ENCODE peak calls at places on chromosomes 4 and X, in ten cellular contexts. One of them, this sample, is unnamed.
A peak's percentile ranks its signal among the peaks of the same experiment; 100 is the strongest.

GRCh38 chrX:123422875-123423274 is 238.8 kb downstream of the GRIA3 start:
- DNase-seq in neural crest cell: peak; percentile 3
- DNase-seq in transverse colon: peak; percentile 16
- DNase-seq in CD8-positive, alpha-beta T cell: no peak
- DNase-seq in BE2C: peak; percentile 4
- DNase-seq in H9: no peak
- DNase-seq in MCF 10A: peak; percentile 43
- DNase-seq in CD4-positive, alpha-beta T cell: no peak
- DNase-seq in astrocyte of the cerebellum: no peak
- DNase-seq in WERI-Rb-1: peak; percentile 18
- DNase-seq in this sample: peak; percentile 9

GRCh38 chrX:16852617-16853179 is 17.5 kb downstream of the RBBP7 start:
- DNase-seq in neural crest cell: no peak
- DNase-seq in transverse colon: no peak
- DNase-seq in CD8-positive, alpha-beta T cell: no peak
- DNase-seq in BE2C: no peak
- DNase-seq in H9: no peak
- DNase-seq in MCF 10A: no peak
- DNase-seq in CD4-positive, alpha-beta T cell: no peak
- DNase-seq in astrocyte of the cerebellum: no peak
- DNase-seq in WERI-Rb-1: no peak
- DNase-seq in this sample: no peak

GRCh38 chr4:105741548-105741947 is 33.0 kb downstream of the GSTCD start:
- DNase-seq in neural crest cell: no peak
- DNase-seq in transverse colon: no peak
- DNase-seq in CD8-positive, alpha-beta T cell: no peak
- DNase-seq in BE2C: no peak
- DNase-seq in H9: no peak
- DNase-seq in MCF 10A: no peak
- DNase-seq in CD4-positive, alpha-beta T cell: no peak
- DNase-seq in astrocyte of the cerebellum: no peak
- DNase-seq in WERI-Rb-1: no peak
- DNase-seq in this sample: no peak

GRCh38 chrX:31165241-31166035 is 93.6 kb upstream of the FTHL17 start:
- DNase-seq in neural crest cell: no peak
- DNase-seq in transverse colon: no peak
- DNase-seq in CD8-positive, alpha-beta T cell: no peak
- DNase-seq in BE2C: no peak
- DNase-seq in H9: no peak
- DNase-seq in MCF 10A: no peak
- DNase-seq in CD4-positive, alpha-beta T cell: no peak
- DNase-seq in astrocyte of the cerebellum: no peak
- DNase-seq in WERI-Rb-1: no peak
- DNase-seq in this sample: no peak

GRCh38 chrX:127596882-127597281 is 455.3 kb downstream of the ACTRT1 start:
- DNase-seq in neural crest cell: no peak
- DNase-seq in transverse colon: no peak
- DNase-seq in CD8-positive, alpha-beta T cell: no peak
- DNase-seq in BE2C: no peak
- DNase-seq in H9: no peak
- DNase-seq in MCF 10A: no peak
- DNase-seq in CD4-positive, alpha-beta T cell: no peak
- DNase-seq in astrocyte of the cerebellum: no peak
- DNase-seq in WERI-Rb-1: no peak
- DNase-seq in this sample: no peak

GRCh38 chr4:107603430-107603829 is 116.6 kb downstream of the PAPSS1 start:
- DNase-seq in neural crest cell: no peak
- DNase-seq in transverse colon: peak; percentile 12
- DNase-seq in CD8-positive, alpha-beta T cell: no peak
- DNase-seq in BE2C: no peak
- DNase-seq in H9: no peak
- DNase-seq in MCF 10A: no peak
- DNase-seq in CD4-positive, alpha-beta T cell: no peak
- DNase-seq in astrocyte of the cerebellum: peak; percentile 53
- DNase-seq in WERI-Rb-1: no peak
- DNase-seq in this sample: no peak

GRCh38 chr4:66694716-66695115 is 850.6 kb downstream of the CENPC start:
- DNase-seq in neural crest cell: no peak
- DNase-seq in transverse colon: no peak
- DNase-seq in CD8-positive, alpha-beta T cell: no peak
- DNase-seq in BE2C: no peak
- DNase-seq in H9: no peak
- DNase-seq in MCF 10A: no peak
- DNase-seq in CD4-positive, alpha-beta T cell: no peak
- DNase-seq in astrocyte of the cerebellum: no peak
- DNase-seq in WERI-Rb-1: no peak
- DNase-seq in this sample: no peak

GRCh38 chrX:45322382-45322781 is 121.7 kb upstream of the DIPK2B start:
- DNase-seq in neural crest cell: no peak
- DNase-seq in transverse colon: peak; percentile 34
- DNase-seq in CD8-positive, alpha-beta T cell: no peak
- DNase-seq in BE2C: no peak
- DNase-seq in H9: peak; percentile 34
- DNase-seq in MCF 10A: peak; percentile 77
- DNase-seq in CD4-positive, alpha-beta T cell: no peak
- DNase-seq in astrocyte of the cerebellum: peak; percentile 71
- DNase-seq in WERI-Rb-1: peak; percentile 18
- DNase-seq in this sample: peak; percentile 1

GRCh38 chr4:2742823-2743517 is 13.2 kb downstream of the TNIP2 start:
- DNase-seq in neural crest cell: no peak
- DNase-seq in transverse colon: no peak
- DNase-seq in CD8-positive, alpha-beta T cell: no peak
- DNase-seq in BE2C: no peak
- DNase-seq in H9: no peak
- DNase-seq in MCF 10A: no peak
- DNase-seq in CD4-positive, alpha-beta T cell: no peak
- DNase-seq in astrocyte of the cerebellum: no peak
- DNase-seq in WERI-Rb-1: no peak
- DNase-seq in this sample: no peak

DNA sequence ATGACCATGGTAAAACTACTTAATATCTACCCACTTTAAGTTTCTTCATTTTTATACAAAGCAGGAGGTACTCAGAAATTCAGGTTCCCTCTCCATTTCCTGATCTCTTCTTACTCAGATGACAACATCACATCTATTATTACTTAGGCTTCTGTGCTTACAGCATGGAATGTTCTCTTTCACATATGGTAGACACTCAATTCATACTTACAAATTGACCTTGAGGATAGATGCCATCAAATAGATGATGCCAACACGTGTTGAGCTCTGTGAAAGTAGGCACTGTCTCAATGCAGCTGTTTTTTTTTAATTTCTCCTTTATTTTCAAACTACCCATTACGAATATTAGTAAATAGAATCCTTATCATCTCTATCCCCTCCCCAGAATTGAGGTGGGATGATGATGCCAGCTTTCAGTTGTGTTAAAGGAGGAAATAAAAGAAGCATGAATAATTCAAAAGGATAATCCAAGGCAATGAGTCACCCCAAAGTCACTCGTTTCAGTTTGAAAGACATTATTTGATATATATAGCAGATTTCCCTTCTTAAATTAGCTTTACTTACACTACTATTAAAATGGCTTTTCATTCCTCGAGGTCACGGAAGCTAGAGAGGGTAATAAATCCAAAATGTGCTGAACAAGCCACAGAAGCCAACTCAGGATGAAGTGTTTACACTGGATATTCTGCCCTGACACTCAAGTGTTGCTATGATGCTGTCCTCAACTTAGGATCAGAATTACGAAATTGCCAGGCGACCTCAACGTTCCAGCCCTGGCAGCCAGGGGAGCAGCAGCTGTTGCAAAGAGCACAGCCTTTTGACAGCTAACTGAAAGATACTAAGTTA is 124.2 kb upstream of the EOLA2 start:
- DNase-seq in neural crest cell: no peak
- DNase-seq in transverse colon: peak; percentile 11
- DNase-seq in CD8-positive, alpha-beta T cell: no peak
- DNase-seq in BE2C: no peak
- DNase-seq in H9: no peak
- DNase-seq in MCF 10A: peak; percentile 50
- DNase-seq in CD4-positive, alpha-beta T cell: no peak
- DNase-seq in astrocyte of the cerebellum: no peak
- DNase-seq in WERI-Rb-1: no peak
- DNase-seq in this sample: no peak
- TF ChIP-seq CTCF in neural crest cell: no peak
- TF ChIP-seq CTCF in transverse colon: no peak
- TF ChIP-seq CTCF in CD8-positive, alpha-beta T cell: no peak
- TF ChIP-seq CTCF in BE2C: no peak
- TF ChIP-seq CTCF in H9: no peak
- TF ChIP-seq CTCF in MCF 10A: no peak
- TF ChIP-seq CTCF in CD4-positive, alpha-beta T cell: no peak
- TF ChIP-seq CTCF in astrocyte of the cerebellum: no peak
- TF ChIP-seq CTCF in WERI-Rb-1: no peak
- TF ChIP-seq CTCF in this sample: no peak

GRCh38 chr4:14752341-14753046 is 249.8 kb upstream of the CPEB2 start:
- DNase-seq in neural crest cell: no peak
- DNase-seq in transverse colon: no peak
- DNase-seq in CD8-positive, alpha-beta T cell: no peak
- DNase-seq in BE2C: no peak
- DNase-seq in H9: no peak
- DNase-seq in MCF 10A: no peak
- DNase-seq in CD4-positive, alpha-beta T cell: no peak
- DNase-seq in astrocyte of the cerebellum: no peak
- DNase-seq in WERI-Rb-1: no peak
- DNase-seq in this sample: no peak

GRCh38 chr4:14744346-14744745 is 257.9 kb upstream of the CPEB2 start:
- DNase-seq in neural crest cell: no peak
- DNase-seq in transverse colon: no peak
- DNase-seq in CD8-positive, alpha-beta T cell: no peak
- DNase-seq in BE2C: no peak
- DNase-seq in H9: peak; percentile 37
- DNase-seq in MCF 10A: no peak
- DNase-seq in CD4-positive, alpha-beta T cell: no peak
- DNase-seq in astrocyte of the cerebellum: peak; percentile 22
- DNase-seq in WERI-Rb-1: no peak
- DNase-seq in this sample: no peak

DNA sequence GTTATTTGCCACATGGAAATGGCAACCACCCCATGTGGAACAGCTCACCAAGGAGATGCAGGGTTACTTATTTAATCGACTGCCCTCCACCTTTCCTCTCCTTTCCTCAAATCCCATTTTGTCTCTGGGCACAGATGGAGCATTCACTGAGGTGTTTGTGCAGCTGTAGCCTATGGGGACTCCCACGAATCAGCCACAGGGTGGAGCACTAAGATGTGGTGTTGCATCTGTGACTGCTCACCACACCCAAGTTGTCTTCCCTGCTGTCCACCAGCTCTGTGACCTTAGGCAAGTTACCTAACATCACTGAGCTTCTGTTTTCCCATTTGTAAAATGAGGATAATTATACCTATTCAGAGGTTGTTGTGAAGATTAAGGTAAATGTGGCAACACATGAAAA is 252.4 kb upstream of the CPEB2 start:
- DNase-seq in neural crest cell: no peak
- DNase-seq in transverse colon: peak; percentile 28
- DNase-seq in CD8-positive, alpha-beta T cell: peak; percentile 11
- DNase-seq in BE2C: peak; percentile 6
- DNase-seq in H9: peak; percentile 46
- DNase-seq in MCF 10A: peak; percentile 64
- DNase-seq in CD4-positive, alpha-beta T cell: no peak
- DNase-seq in astrocyte of the cerebellum: no peak
- DNase-seq in WERI-Rb-1: peak; percentile 76
- DNase-seq in this sample: no peak
- TF ChIP-seq CTCF in neural crest cell: peak; percentile 51
- TF ChIP-seq CTCF in transverse colon: peak; percentile 29
- TF ChIP-seq CTCF in CD8-positive, alpha-beta T cell: no peak
- TF ChIP-seq CTCF in BE2C: peak; percentile 15
- TF ChIP-seq CTCF in H9: peak; percentile 51
- TF ChIP-seq CTCF in MCF 10A: peak; percentile 25
- TF ChIP-seq CTCF in CD4-positive, alpha-beta T cell: peak; percentile 9
- TF ChIP-seq CTCF in astrocyte of the cerebellum: peak; percentile 40
- TF ChIP-seq CTCF in WERI-Rb-1: peak; percentile 91
- TF ChIP-seq CTCF in this sample: no peak

GRCh38 chr4:69026974-69027373 is 69.3 kb upstream of the UGT2B7 start:
- DNase-seq in neural crest cell: no peak
- DNase-seq in transverse colon: no peak
- DNase-seq in CD8-positive, alpha-beta T cell: no peak
- DNase-seq in BE2C: no peak
- DNase-seq in H9: no peak
- DNase-seq in MCF 10A: no peak
- DNase-seq in CD4-positive, alpha-beta T cell: no peak
- DNase-seq in astrocyte of the cerebellum: no peak
- DNase-seq in WERI-Rb-1: no peak
- DNase-seq in this sample: no peak

GRCh38 chr4:69025999-69026387 is 70.3 kb upstream of the UGT2B7 start:
- DNase-seq in neural crest cell: no peak
- DNase-seq in transverse colon: no peak
- DNase-seq in CD8-positive, alpha-beta T cell: no peak
- DNase-seq in BE2C: no peak
- DNase-seq in H9: no peak
- DNase-seq in MCF 10A: no peak
- DNase-seq in CD4-positive, alpha-beta T cell: no peak
- DNase-seq in astrocyte of the cerebellum: no peak
- DNase-seq in WERI-Rb-1: no peak
- DNase-seq in this sample: no peak

DNA sequence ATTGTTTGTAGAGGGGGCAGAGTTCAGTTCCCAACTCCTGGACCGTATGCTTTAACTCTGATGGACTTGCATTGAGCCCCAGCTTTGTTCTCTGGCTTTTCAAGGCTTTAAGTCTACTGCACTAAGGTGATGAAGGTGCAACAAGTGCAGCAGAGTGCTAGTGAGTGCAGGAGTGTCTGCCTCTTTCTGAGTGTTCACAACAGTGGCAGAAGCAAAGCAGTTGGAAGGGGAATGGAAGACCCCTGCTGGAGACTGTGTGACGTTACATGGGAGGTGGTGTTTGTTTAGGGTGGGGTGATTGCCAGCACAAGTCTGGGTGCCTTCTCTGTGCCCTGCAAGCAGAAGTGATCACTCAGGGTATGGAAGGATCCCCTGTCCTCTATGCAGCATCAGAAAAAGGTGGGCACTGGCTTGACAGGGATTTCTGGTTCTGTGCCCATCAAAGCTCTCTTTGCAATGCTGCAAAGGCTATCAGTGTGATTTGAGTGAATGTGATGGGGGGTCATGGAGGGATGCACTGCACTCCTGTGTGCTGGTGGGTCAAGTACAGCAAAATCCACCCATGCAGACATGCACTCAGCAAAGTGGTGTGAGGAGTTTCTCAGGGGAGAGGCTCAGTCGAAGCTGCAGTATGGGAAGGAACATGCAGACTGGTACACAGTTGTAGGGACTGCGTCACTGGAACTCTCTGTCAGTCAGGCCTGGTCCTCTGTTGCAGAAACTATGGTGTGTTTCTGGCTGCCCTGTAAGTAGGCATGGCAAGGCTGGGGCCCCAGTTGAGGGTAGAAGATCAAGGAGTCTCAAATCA is 70.9 kb upstream of the UGT2B7 start:
- DNase-seq in neural crest cell: peak; percentile 12
- DNase-seq in transverse colon: peak; percentile 15
- DNase-seq in CD8-positive, alpha-beta T cell: no peak
- DNase-seq in BE2C: no peak
- DNase-seq in H9: peak; percentile 70
- DNase-seq in MCF 10A: peak; percentile 23
- DNase-seq in CD4-positive, alpha-beta T cell: no peak
- DNase-seq in astrocyte of the cerebellum: no peak
- DNase-seq in WERI-Rb-1: peak; percentile 24
- DNase-seq in this sample: peak; percentile 7
- TF ChIP-seq CTCF in neural crest cell: peak; percentile 55
- TF ChIP-seq CTCF in transverse colon: peak; percentile 18
- TF ChIP-seq CTCF in CD8-positive, alpha-beta T cell: no peak
- TF ChIP-seq CTCF in BE2C: no peak
- TF ChIP-seq CTCF in H9: peak; percentile 72
- TF ChIP-seq CTCF in MCF 10A: peak; percentile 13
- TF ChIP-seq CTCF in CD4-positive, alpha-beta T cell: no peak
- TF ChIP-seq CTCF in astrocyte of the cerebellum: peak; percentile 39
- TF ChIP-seq CTCF in WERI-Rb-1: peak; percentile 73
- TF ChIP-seq CTCF in this sample: peak; percentile 44

GRCh38 chr4:72468904-72469502 is 100.0 kb downstream of the ADAMTS3 start:
- DNase-seq in neural crest cell: no peak
- DNase-seq in transverse colon: no peak
- DNase-seq in CD8-positive, alpha-beta T cell: no peak
- DNase-seq in BE2C: no peak
- DNase-seq in H9: no peak
- DNase-seq in MCF 10A: peak; percentile 54
- DNase-seq in CD4-positive, alpha-beta T cell: no peak
- DNase-seq in astrocyte of the cerebellum: peak; percentile 24
- DNase-seq in WERI-Rb-1: no peak
- DNase-seq in this sample: no peak
- TF ChIP-seq CTCF in neural crest cell: peak; percentile 85
- TF ChIP-seq CTCF in transverse colon: peak; percentile 46
- TF ChIP-seq CTCF in CD8-positive, alpha-beta T cell: peak; percentile 29
- TF ChIP-seq CTCF in BE2C: peak; percentile 42
- TF ChIP-seq CTCF in H9: peak; percentile 74
- TF ChIP-seq CTCF in MCF 10A: peak; percentile 55
- TF ChIP-seq CTCF in CD4-positive, alpha-beta T cell: peak; percentile 26
- TF ChIP-seq CTCF in astrocyte of the cerebellum: no peak
- TF ChIP-seq CTCF in WERI-Rb-1: no peak
- TF ChIP-seq CTCF in this sample: peak; percentile 45